ENCODE peak calls at places on chromosomes 11 and 22, in six cellular contexts. J is PC-9, Q is cardiac fibroblast, O is GM23338, G is Calu3, R is Panc1. K is an unnamed sample.

GRCh38 chr11:83054904-83055380 is 16.8 kb downstream of the RAB30 start:
- DNase-seq in J (no peak), R (no peak), Q (no peak), G (peak; percentile 30), O (no peak), K (no peak)

GRCh38 chr11:106281455-106282173 is 204.2 kb downstream of the AASDHPPT start:
- DNase-seq in Q (peak; percentile 79), G (no peak), J (no peak), O (no peak), R (peak; percentile 63), K (no peak)

GRCh38 chr11:68749501-68750196 is 1.7 kb downstream of the TESMIN start:
- DNase-seq in O (peak; percentile 50), R (no peak), J (no peak), Q (peak; percentile 12), G (no peak), K (no peak)

GRCh38 chr11:3203221-3204043 is 15.2 kb downstream of the MRGPRG start:
- DNase-seq in R (no peak), J (no peak), O (peak; percentile 69), Q (peak; percentile 13), G (peak; percentile 24), K (no peak)

GRCh38 chr22:40499187-40499753 is 128.9 kb downstream of the SGSM3 start:
- DNase-seq in R (peak; percentile 85), Q (peak; percentile 96), J (peak; percentile 49), G (peak; percentile 44), O (no peak), K (peak; percentile 42)

GRCh38 chr11:6251990-6252473 is 7.6 kb upstream of the CCKBR start:
- DNase-seq in Q (peak; percentile 73), J (no peak), G (no peak), R (no peak), O (no peak), K (no peak)

GRCh38 chr11:77299528-77299993 is 1.9 kb downstream of the GDPD4 start:
- DNase-seq in G (peak; percentile 79), R (peak; percentile 99), J (peak; percentile 77), O (no peak), Q (no peak), K (no peak)

GRCh38 chr11:30244255-30244654 is 13.4 kb downstream of the FSHB start:
- DNase-seq in Q (peak; percentile 11), O (no peak), J (no peak), G (no peak), R (no peak), K (no peak)

GRCh38 chr22:27045103-27045940 is 387.9 kb downstream of the MIAT start:
- DNase-seq in R (no peak), G (peak; percentile 15), J (no peak), O (peak; percentile 28), Q (peak; percentile 30), K (no peak)

GRCh38 chr11:57903441-57904123 is 120.1 kb upstream of the OR9Q1 start:
- DNase-seq in R (no peak), Q (no peak), G (peak; percentile 85), O (no peak), J (peak; percentile 81), K (no peak)

GRCh38 chr11:117492578-117493251 is 165.1 kb downstream of the CEP164 start:
- DNase-seq in Q (no peak), G (no peak), O (peak; percentile 74), R (no peak), J (no peak), K (no peak)

GRCh38 chr11:58832246-58832645 is 12.3 kb downstream of the GLYATL2 start:
- DNase-seq in O (no peak), G (no peak), Q (no peak), J (no peak), R (no peak), K (no peak)

GRCh38 chr11:117557321-117557720 is 229.7 kb downstream of the CEP164 start:
- DNase-seq in Q (no peak), G (no peak), R (no peak), J (no peak), O (no peak), K (no peak)

GRCh38 chr22:31289335-31289734 is 3.0 kb downstream of the PIK3IP1 start:
- DNase-seq in J (no peak), G (no peak), O (no peak), Q (no peak), R (no peak), K (no peak)

GRCh38 chr11:89405629-89406028 is 85.5 kb downstream of the NOX4 start:
- DNase-seq in J (no peak), O (peak; percentile 68), R (no peak), G (no peak), Q (peak; percentile 26), K (no peak)

GRCh38 chr11:15289718-15290117 is 175.0 kb downstream of the INSC start:
- DNase-seq in R (no peak), G (no peak), Q (no peak), O (no peak), J (no peak), K (no peak)

GRCh38 chr11:17845431-17845881 is 110.9 kb downstream of the KCNC1 start:
- DNase-seq in R (no peak), J (no peak), O (no peak), G (no peak), Q (peak; percentile 56), K (no peak)

GRCh38 chr11:2198621-2199365 is 27.2 kb upstream of the TH start:
- DNase-seq in R (no peak), Q (no peak), O (no peak), G (no peak), J (no peak), K (no peak)

GRCh38 chr22:39808087-39808486 is 85.5 kb downstream of the ENTHD1 start:
- DNase-seq in Q (peak; percentile 26), J (peak; percentile 10), R (no peak), O (peak; percentile 82), G (peak; percentile 56), K (no peak)

GRCh38 chr11:64065141-64065465 is 29.4 kb downstream of the FLRT1 start:
- DNase-seq in J (no peak), O (no peak), G (no peak), R (no peak), Q (no peak), K (no peak)

GRCh38 chr11:110473666-110474065 is 43.9 kb downstream of the FDX1 start:
- DNase-seq in O (peak; percentile 5), G (no peak), Q (peak; percentile 74), R (no peak), J (no peak), K (no peak)

GRCh38 chr22:48752451-48753380 is 1075.0 kb downstream of the BRD1 start:
- DNase-seq in R (no peak), Q (no peak), J (no peak), O (no peak), G (no peak), K (no peak)

GRCh38 chr11:119338318-119338890 is 2.3 kb downstream of the C1QTNF5 start:
- DNase-seq in G (peak; percentile 74), Q (peak; percentile 82), O (peak; percentile 92), J (peak; percentile 63), R (peak; percentile 71), K (no peak)

GRCh38 chr11:118956094-118956846 is at the start of gene UPK2:
- DNase-seq in G (peak; percentile 90), R (peak; percentile 72), Q (peak; percentile 83), J (peak; percentile 92), O (peak; percentile 94), K (peak; percentile 25)

GRCh38 chr11:64016512-64016911 is 19.2 kb upstream of the FLRT1 start:
- DNase-seq in G (no peak), R (no peak), J (no peak), O (no peak), Q (no peak), K (no peak)

GRCh38 chr22:48894804-48895250 is 932.8 kb downstream of the BRD1 start:
- DNase-seq in J (no peak), R (no peak), G (no peak), O (no peak), Q (no peak), K (no peak)

DNA sequence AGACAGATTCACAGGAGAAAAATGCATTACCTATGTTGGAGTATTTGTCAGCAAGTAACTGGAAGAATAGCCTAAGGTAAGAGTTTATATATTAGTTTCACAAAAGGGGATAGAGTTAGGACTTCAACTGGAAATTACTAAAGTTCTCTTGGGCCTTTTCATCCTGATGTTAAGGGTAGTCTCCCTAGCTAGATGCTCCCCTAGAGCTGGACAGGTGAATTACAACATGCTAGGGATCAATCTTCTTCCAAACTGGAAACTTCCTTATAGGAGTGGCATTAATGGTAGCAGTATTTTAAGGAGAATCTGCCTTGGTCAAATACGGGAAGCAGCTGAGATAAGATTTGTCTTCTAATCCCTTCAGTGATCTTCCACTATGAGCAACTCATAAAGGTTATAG is 632.8 kb upstream of the RAG2 start:
- DNase-seq in G (no peak), O (no peak), R (no peak), J (no peak), Q (no peak), K (no peak)
- TF ChIP-seq CTCF in G (no peak), O (no peak), R (no peak), J (peak; percentile 43), Q (no peak), K (no peak)

DNA sequence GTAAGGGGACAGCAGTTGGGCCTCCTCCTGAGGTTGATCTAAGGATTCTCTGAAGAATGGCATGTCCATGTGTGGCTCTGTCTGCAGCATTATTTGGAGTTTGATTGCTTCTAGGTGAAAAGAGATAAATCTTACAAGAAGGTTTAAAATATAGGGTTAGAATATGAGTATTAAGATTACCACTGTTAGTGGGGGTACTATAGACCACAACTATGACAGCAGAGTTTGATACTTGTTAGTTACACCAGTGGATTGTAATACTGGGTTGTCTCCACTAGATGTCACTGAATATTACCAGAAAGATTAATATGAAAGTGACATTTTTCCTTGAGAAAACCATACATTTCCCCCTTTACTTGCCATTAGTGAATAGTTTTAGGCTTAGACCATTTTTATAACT is 47.9 kb downstream of the ZNF280B start:
- DNase-seq in Q (peak; percentile 8), G (no peak), R (no peak), O (peak; percentile 47), J (no peak), K (no peak)
- TF ChIP-seq CTCF in Q (peak; percentile 54), G (no peak), R (peak; percentile 38), O (peak; percentile 62), J (peak; percentile 71), K (peak; percentile 27)

GRCh38 chr22:23183107-23183698 is 2.9 kb downstream of the BCR start:
- DNase-seq in O (peak; percentile 96), G (peak; percentile 66), J (peak; percentile 71), Q (peak; percentile 74), R (no peak), K (no peak)
- TF ChIP-seq CTCF in O (no peak), G (no peak), J (no peak), Q (no peak), R (no peak), K (no peak)

GRCh38 chr22:19705181-19705934 is 8.9 kb upstream of the SEPTIN5 start:
- DNase-seq in Q (no peak), O (peak; percentile 98), G (no peak), J (no peak), R (no peak), K (no peak)
- TF ChIP-seq CTCF in Q (no peak), O (peak; percentile 81), G (peak; percentile 24), J (no peak), R (no peak), K (peak; percentile 4)